ENCODE peak calls at places on chromosomes 6 and 20, in five cellular contexts. One of them, this sample, is unnamed.

GRCh38 chr6:143222758-143223334 is 162.2 kb downstream of the AIG1 start:
- ATAC-seq in activated CD4-positive, alpha-beta T cell treated with anti-CD3 and anti-CD28 coated beads for 36 hours: no peak
- ATAC-seq in lung: no peak
- ATAC-seq in CD8-positive, alpha-beta T cell: no peak
- ATAC-seq in Right ventricle myocardium superior: peak
- ATAC-seq in this sample: no peak

GRCh38 chr6:77926198-77926752 is 273.4 kb downstream of the MEI4 start:
- ATAC-seq in activated CD4-positive, alpha-beta T cell treated with anti-CD3 and anti-CD28 coated beads for 36 hours: no peak
- ATAC-seq in lung: no peak
- ATAC-seq in CD8-positive, alpha-beta T cell: no peak
- ATAC-seq in Right ventricle myocardium superior: no peak
- ATAC-seq in this sample: no peak

GRCh38 chr6:162488444-162488843 is 239.1 kb downstream of the PRKN start:
- ATAC-seq in activated CD4-positive, alpha-beta T cell treated with anti-CD3 and anti-CD28 coated beads for 36 hours: no peak
- ATAC-seq in lung: no peak
- ATAC-seq in CD8-positive, alpha-beta T cell: no peak
- ATAC-seq in Right ventricle myocardium superior: no peak
- ATAC-seq in this sample: peak

GRCh38 chr20:63014710-63015109 is 7.9 kb upstream of the BHLHE23 start:
- ATAC-seq in activated CD4-positive, alpha-beta T cell treated with anti-CD3 and anti-CD28 coated beads for 36 hours: no peak
- ATAC-seq in lung: no peak
- ATAC-seq in CD8-positive, alpha-beta T cell: no peak
- ATAC-seq in Right ventricle myocardium superior: no peak
- ATAC-seq in this sample: no peak

GRCh38 chr6:16544006-16544405 is 217.3 kb downstream of the ATXN1 start:
- ATAC-seq in activated CD4-positive, alpha-beta T cell treated with anti-CD3 and anti-CD28 coated beads for 36 hours: no peak
- ATAC-seq in lung: no peak
- ATAC-seq in CD8-positive, alpha-beta T cell: no peak
- ATAC-seq in Right ventricle myocardium superior: peak
- ATAC-seq in this sample: no peak

GRCh38 chr6:12148841-12149240 is 136.7 kb downstream of the HIVEP1 start:
- ATAC-seq in activated CD4-positive, alpha-beta T cell treated with anti-CD3 and anti-CD28 coated beads for 36 hours: peak
- ATAC-seq in lung: no peak
- ATAC-seq in CD8-positive, alpha-beta T cell: no peak
- ATAC-seq in Right ventricle myocardium superior: no peak
- ATAC-seq in this sample: peak

GRCh38 chr20:50721881-50722281 is 9.5 kb upstream of the PARD6B start:
- ATAC-seq in activated CD4-positive, alpha-beta T cell treated with anti-CD3 and anti-CD28 coated beads for 36 hours: no peak
- ATAC-seq in lung: no peak
- ATAC-seq in CD8-positive, alpha-beta T cell: no peak
- ATAC-seq in Right ventricle myocardium superior: peak
- ATAC-seq in this sample: no peak

GRCh38 chr20:49591217-49591865 is 23.4 kb upstream of the PTGIS start:
- ATAC-seq in activated CD4-positive, alpha-beta T cell treated with anti-CD3 and anti-CD28 coated beads for 36 hours: peak
- ATAC-seq in lung: no peak
- ATAC-seq in CD8-positive, alpha-beta T cell: no peak
- ATAC-seq in Right ventricle myocardium superior: peak
- ATAC-seq in this sample: no peak

GRCh38 chr20:15399781-15400180 is 1062.4 kb upstream of the FLRT3 start:
- ATAC-seq in activated CD4-positive, alpha-beta T cell treated with anti-CD3 and anti-CD28 coated beads for 36 hours: no peak
- ATAC-seq in lung: no peak
- ATAC-seq in CD8-positive, alpha-beta T cell: no peak
- ATAC-seq in Right ventricle myocardium superior: no peak
- ATAC-seq in this sample: no peak

GRCh38 chr6:70901324-70901723 is 55.5 kb downstream of the B3GAT2 start:
- ATAC-seq in activated CD4-positive, alpha-beta T cell treated with anti-CD3 and anti-CD28 coated beads for 36 hours: no peak
- ATAC-seq in lung: no peak
- ATAC-seq in CD8-positive, alpha-beta T cell: no peak
- ATAC-seq in Right ventricle myocardium superior: no peak
- ATAC-seq in this sample: no peak

GRCh38 chr20:23092861-23093543 is 6.9 kb upstream of the CD93 start:
- ATAC-seq in activated CD4-positive, alpha-beta T cell treated with anti-CD3 and anti-CD28 coated beads for 36 hours: no peak
- ATAC-seq in lung: no peak
- ATAC-seq in CD8-positive, alpha-beta T cell: no peak
- ATAC-seq in Right ventricle myocardium superior: no peak
- ATAC-seq in this sample: no peak

GRCh38 chr6:148983986-148984385 is 237.2 kb downstream of the UST start:
- ATAC-seq in activated CD4-positive, alpha-beta T cell treated with anti-CD3 and anti-CD28 coated beads for 36 hours: no peak
- ATAC-seq in lung: no peak
- ATAC-seq in CD8-positive, alpha-beta T cell: no peak
- ATAC-seq in Right ventricle myocardium superior: no peak
- ATAC-seq in this sample: no peak

GRCh38 chr20:13723015-13723414 is 61.7 kb downstream of the ESF1 start:
- ATAC-seq in activated CD4-positive, alpha-beta T cell treated with anti-CD3 and anti-CD28 coated beads for 36 hours: no peak
- ATAC-seq in lung: no peak
- ATAC-seq in CD8-positive, alpha-beta T cell: no peak
- ATAC-seq in Right ventricle myocardium superior: peak
- ATAC-seq in this sample: no peak

GRCh38 chr6:26156105-26156849 is 69.0 kb downstream of the HFE start:
- ATAC-seq in activated CD4-positive, alpha-beta T cell treated with anti-CD3 and anti-CD28 coated beads for 36 hours: peak
- ATAC-seq in lung: peak
- ATAC-seq in CD8-positive, alpha-beta T cell: peak
- ATAC-seq in Right ventricle myocardium superior: peak
- ATAC-seq in this sample: peak

GRCh38 chr6:161024364-161024920 is 32.9 kb downstream of the MAP3K4 start:
- ATAC-seq in activated CD4-positive, alpha-beta T cell treated with anti-CD3 and anti-CD28 coated beads for 36 hours: no peak
- ATAC-seq in lung: no peak
- ATAC-seq in CD8-positive, alpha-beta T cell: no peak
- ATAC-seq in Right ventricle myocardium superior: no peak
- ATAC-seq in this sample: no peak

GRCh38 chr6:24856954-24857670 is 58.4 kb upstream of the ARMH2 start:
- ATAC-seq in activated CD4-positive, alpha-beta T cell treated with anti-CD3 and anti-CD28 coated beads for 36 hours: peak
- ATAC-seq in lung: no peak
- ATAC-seq in CD8-positive, alpha-beta T cell: no peak
- ATAC-seq in Right ventricle myocardium superior: no peak
- ATAC-seq in this sample: no peak

GRCh38 chr6:110098511-110099116 is 80.9 kb downstream of the WASF1 start:
- ATAC-seq in activated CD4-positive, alpha-beta T cell treated with anti-CD3 and anti-CD28 coated beads for 36 hours: no peak
- ATAC-seq in lung: no peak
- ATAC-seq in CD8-positive, alpha-beta T cell: no peak
- ATAC-seq in Right ventricle myocardium superior: peak
- ATAC-seq in this sample: no peak

GRCh38 chr6:45822269-45822812 is 193.3 kb downstream of the CLIC5 start:
- ATAC-seq in activated CD4-positive, alpha-beta T cell treated with anti-CD3 and anti-CD28 coated beads for 36 hours: peak
- ATAC-seq in lung: no peak
- ATAC-seq in CD8-positive, alpha-beta T cell: no peak
- ATAC-seq in Right ventricle myocardium superior: no peak
- ATAC-seq in this sample: no peak

GRCh38 chr20:8523684-8524083 is 391.6 kb downstream of the PLCB1 start:
- ATAC-seq in activated CD4-positive, alpha-beta T cell treated with anti-CD3 and anti-CD28 coated beads for 36 hours: no peak
- ATAC-seq in lung: no peak
- ATAC-seq in CD8-positive, alpha-beta T cell: no peak
- ATAC-seq in Right ventricle myocardium superior: no peak
- ATAC-seq in this sample: no peak

GRCh38 chr6:145267076-145267867 is 468.0 kb downstream of the EPM2A start:
- ATAC-seq in activated CD4-positive, alpha-beta T cell treated with anti-CD3 and anti-CD28 coated beads for 36 hours: no peak
- ATAC-seq in lung: no peak
- ATAC-seq in CD8-positive, alpha-beta T cell: no peak
- ATAC-seq in Right ventricle myocardium superior: no peak
- ATAC-seq in this sample: peak

GRCh38 chr6:156881687-156882629 is 104.8 kb downstream of the ARID1B start:
- ATAC-seq in activated CD4-positive, alpha-beta T cell treated with anti-CD3 and anti-CD28 coated beads for 36 hours: peak
- ATAC-seq in lung: no peak
- ATAC-seq in CD8-positive, alpha-beta T cell: no peak
- ATAC-seq in Right ventricle myocardium superior: no peak
- ATAC-seq in this sample: peak

GRCh38 chr20:23869520-23869919 is 10.0 kb downstream of the CST5 start:
- ATAC-seq in activated CD4-positive, alpha-beta T cell treated with anti-CD3 and anti-CD28 coated beads for 36 hours: no peak
- ATAC-seq in lung: no peak
- ATAC-seq in CD8-positive, alpha-beta T cell: no peak
- ATAC-seq in Right ventricle myocardium superior: no peak
- ATAC-seq in this sample: no peak

GRCh38 chr6:169044376-169045230 is 209.0 kb downstream of the THBS2 start:
- ATAC-seq in activated CD4-positive, alpha-beta T cell treated with anti-CD3 and anti-CD28 coated beads for 36 hours: no peak
- ATAC-seq in lung: no peak
- ATAC-seq in CD8-positive, alpha-beta T cell: no peak
- ATAC-seq in Right ventricle myocardium superior: no peak
- ATAC-seq in this sample: no peak

GRCh38 chr6:32659856-32660595 is 6.4 kb downstream of the HLA-DQB1 start:
- ATAC-seq in activated CD4-positive, alpha-beta T cell treated with anti-CD3 and anti-CD28 coated beads for 36 hours: no peak
- ATAC-seq in lung: no peak
- ATAC-seq in CD8-positive, alpha-beta T cell: no peak
- ATAC-seq in Right ventricle myocardium superior: no peak
- ATAC-seq in this sample: peak